ENCODE peak calls at places on chromosomes 2 and 18, in four cellular contexts. M is cardiac muscle cell, R is psoas muscle, A is choroid plexus epithelial cell. P is an unnamed sample.

GRCh38 chr2:215664847-215665525 is 229.1 kb upstream of the FN1 start:
- DNase-seq in M (no peak), R (no peak), A (peak), P (peak)

GRCh38 chr2:219530048-219530963 is 13.3 kb downstream of the CHPF start:
- DNase-seq in M (peak), R (peak), A (peak), P (peak)

GRCh38 chr2:143284087-143284675 is 155.0 kb downstream of the ARHGAP15 start:
- DNase-seq in M (peak), R (no peak), A (peak), P (peak)

GRCh38 chr2:32553829-32554432 is 73.9 kb upstream of the TTC27 start:
- DNase-seq in M (peak), R (no peak), A (peak), P (peak)

GRCh38 chr2:220309215-220309614 is 681.8 kb downstream of the SLC4A3 start:
- DNase-seq in M (peak), R (no peak), A (no peak), P (no peak)

GRCh38 chr2:234412726-234413125 is 84.2 kb downstream of the ARL4C start:
- DNase-seq in M (no peak), R (no peak), A (no peak), P (no peak)

GRCh38 chr2:68458962-68459361 is 8.1 kb downstream of the FBXO48 start:
- DNase-seq in M (no peak), R (no peak), A (peak), P (no peak)

GRCh38 chr2:20618468-20618885 is 32.4 kb downstream of the HS1BP3 start:
- DNase-seq in M (no peak), R (peak), A (no peak), P (no peak)

GRCh38 chr18:2939317-2939716 is 73.6 kb downstream of the LPIN2 start:
- DNase-seq in M (no peak), R (no peak), A (no peak), P (no peak)

DNA sequence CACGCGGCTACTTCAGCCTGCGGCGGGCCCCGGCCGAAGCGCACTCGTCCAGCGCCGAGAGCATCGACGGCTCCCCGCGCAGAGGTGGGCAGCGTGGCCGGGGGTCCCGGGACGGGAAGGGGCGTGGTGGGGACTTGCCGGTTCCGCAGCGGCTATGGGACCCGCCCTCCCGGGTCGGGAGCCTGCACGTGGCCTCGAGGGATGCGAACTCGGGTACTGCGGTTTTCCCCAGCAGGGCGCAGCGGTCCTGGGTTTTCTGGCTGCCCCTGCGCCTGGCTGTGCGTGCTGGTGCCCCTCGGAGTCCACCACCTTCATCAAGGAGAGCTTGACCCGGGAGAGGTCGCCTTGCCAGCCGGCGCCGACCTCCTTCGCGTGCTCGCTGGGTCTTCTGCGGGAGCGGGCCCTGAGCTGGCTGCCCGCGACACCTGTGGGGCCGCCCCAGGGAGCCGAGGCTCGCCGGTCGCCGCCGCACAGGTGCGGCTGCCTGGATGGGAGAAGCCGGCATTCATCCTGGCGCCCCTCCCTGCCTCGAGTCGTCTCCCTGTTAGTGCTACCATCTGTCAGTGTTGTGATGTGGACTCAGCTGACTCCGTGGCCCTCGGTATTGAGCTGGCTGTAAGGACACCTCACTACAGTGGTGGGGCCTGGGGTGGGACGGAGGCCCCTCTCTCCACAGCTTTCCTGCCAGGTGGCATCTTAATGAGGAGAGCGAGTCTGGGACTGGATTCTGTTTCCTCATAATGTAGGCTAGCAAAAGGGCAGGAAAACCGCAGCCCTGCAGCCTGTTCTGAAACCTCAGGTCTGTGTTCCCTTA is 177.3 kb downstream of the AGAP1 start:
- DNase-seq in M (no peak), R (peak), A (no peak), P (no peak)
- H3K4me3 ChIP-seq in M (peak), R (peak), A (peak), P (no peak)

DNA sequence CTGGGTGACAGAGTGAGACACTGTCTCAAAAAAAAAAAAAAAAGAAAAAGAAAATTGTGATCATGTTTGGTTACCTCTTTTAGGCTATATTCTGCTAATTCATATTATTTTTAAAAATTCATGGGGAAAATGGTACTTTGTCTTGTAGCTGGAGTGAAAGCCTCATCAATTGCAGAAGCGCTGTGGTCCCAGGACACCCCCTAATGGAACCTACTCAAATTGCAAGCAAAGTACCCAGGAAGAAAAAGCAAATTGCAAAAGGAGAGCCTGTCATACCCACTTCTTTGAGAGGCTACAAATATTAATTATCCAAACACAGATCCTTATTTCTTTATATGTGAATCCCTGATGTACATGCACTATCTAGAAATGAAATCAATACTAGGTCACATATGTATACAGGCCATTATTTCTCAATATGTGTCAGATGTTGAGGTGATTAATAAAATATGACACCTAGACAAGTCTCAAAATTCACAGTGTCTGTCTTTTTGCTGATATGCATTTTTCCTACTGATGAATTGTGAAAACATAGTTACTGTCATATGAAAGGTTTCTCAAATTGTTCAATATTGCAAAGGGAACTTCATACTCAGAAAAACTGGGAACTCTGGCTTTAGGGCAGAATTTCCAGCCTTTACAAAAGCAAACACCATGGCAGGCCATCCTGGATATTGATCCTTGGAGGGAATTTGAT is 12.6 kb downstream of the CRACDL start:
- DNase-seq in M (no peak), R (no peak), A (no peak), P (no peak)
- TF ChIP-seq CTCF in M (no peak), R (no peak), A (peak), P (peak)

GRCh38 chr2:98727758-98728718 is 2.9 kb downstream of the MGAT4A start:
- DNase-seq in M (no peak), R (no peak), A (no peak), P (no peak)
- H3K4me3 ChIP-seq in M (no peak), R (peak), A (no peak), P (no peak)

DNA sequence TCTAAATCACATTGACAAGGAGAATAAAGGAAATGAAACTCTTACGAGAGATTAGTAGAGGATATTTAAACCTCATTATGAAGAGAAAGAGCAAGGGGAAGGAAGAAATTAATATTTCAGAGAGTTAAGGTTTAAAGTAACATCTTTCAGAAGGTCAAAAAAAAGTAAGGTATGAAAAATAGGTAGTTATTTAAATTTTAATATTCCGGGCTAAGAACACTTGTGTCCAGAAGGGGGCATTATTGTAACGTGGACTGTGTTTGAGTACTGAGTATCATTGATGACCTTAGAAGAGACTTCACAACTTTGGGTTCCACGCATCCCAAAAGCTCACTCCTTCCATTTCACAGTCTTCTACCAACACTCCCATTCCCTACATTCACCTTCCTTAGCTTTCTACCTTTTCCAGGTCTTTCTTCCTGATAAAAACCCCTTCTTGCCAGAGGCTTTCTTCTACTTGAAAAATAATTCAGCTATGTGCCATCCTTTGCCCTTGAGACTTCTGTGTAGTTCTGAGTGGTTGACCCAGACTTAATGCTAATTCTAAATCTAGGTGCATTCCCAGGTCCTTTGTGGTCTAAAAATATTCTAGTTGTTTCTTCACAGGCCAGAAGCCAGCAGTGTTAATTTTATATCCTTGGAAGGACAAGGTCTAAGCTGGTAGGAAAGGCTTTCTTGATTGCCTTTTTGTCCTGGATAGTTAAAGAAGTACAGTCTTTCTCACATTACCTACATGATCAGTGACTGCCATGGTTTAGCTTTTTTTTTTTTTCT is 16.5 kb downstream of the DYNC1I2 start:
- DNase-seq in M (peak), R (no peak), A (peak), P (peak)
- TF ChIP-seq CTCF in M (peak), R (peak), A (peak), P (peak)

DNA sequence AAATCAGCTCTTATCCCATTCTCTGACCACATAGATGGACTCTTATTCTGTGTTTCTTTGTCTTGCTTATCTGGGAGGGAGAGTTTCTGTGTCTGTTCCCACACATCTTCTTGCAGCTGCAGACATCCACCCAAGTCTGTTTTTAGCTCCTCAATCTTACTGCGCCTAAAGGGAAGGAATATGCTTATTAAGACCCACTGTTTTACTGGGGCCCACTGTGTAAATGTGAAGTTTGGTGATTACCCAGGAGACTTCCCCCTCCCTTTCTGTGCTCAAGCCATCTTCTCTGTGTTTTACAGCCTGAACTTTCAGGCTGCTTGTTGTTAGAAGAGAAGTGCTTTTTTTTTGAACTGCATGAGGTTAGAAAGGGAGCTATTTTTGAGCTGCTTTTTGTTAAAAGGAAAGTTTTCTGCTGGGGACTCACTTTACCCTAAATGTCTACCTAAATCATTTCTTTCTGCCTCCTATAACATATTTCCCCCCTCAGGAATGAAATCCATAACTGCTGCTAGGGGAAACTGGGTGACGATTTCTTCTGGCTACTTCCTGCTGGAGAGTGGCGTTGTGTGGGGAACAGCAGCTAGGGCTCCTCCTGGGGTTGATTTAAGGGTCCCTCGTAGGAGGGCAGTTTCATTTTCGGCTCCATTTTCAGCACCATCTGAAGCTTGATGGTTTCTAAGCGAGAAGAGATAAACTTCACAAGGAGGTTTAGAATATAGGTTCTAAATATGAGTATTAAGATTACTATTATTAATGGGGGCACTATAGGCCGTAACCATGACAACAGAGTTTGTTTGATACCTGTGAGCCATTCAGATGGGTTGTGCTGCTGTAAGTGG is 39.5 kb upstream of the GMCL1 start:
- DNase-seq in M (no peak), R (no peak), A (peak), P (peak)
- H3K4me3 ChIP-seq in M (no peak), R (no peak), A (no peak), P (peak)

GRCh38 chr2:61419570-61419969 is 51.3 kb downstream of the USP34 start:
- DNase-seq in M (no peak), R (no peak), A (no peak), P (no peak)
- TF ChIP-seq CTCF in M (no peak), R (no peak), A (no peak), P (no peak)

DNA sequence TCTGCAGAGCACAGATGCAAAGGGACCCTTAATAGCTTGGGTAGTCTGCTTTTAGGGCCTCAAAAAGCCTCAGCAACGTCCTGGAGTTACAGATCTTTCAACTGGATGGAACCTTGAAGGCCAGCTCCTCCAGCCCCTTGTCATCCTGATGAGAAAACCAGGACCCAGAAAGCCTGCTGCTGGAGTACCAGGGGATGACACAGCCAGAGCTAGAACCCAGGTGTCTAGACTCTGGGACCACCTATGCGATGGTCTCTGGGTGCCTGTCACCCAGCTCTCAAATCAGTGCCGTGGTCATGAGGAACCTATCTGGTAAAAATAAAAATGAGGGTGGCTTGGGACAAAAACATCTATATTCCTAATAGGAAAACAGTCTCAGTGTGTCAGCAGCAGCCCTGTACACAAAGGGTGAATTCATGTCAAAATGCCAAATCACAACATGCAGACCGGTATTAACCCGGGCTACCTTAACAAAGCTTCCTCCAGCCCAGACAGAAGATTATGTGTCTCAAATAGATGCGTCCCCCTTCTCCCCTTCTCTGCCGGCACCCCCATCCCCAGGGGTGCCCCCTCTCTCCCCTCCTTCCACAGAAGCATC is 28.5 kb downstream of the SMAD7 start:
- DNase-seq in M (no peak), R (no peak), A (no peak), P (no peak)
- H3K4me3 ChIP-seq in M (no peak), R (peak), A (peak), P (no peak)

GRCh38 chr18:64115906-64116305 is 33.0 kb downstream of the LINC00305 start:
- DNase-seq in M (no peak), R (no peak), A (peak), P (no peak)

GRCh38 chr18:64116806-64117205 is 32.1 kb downstream of the LINC00305 start:
- DNase-seq in M (no peak), R (no peak), A (no peak), P (no peak)

DNA sequence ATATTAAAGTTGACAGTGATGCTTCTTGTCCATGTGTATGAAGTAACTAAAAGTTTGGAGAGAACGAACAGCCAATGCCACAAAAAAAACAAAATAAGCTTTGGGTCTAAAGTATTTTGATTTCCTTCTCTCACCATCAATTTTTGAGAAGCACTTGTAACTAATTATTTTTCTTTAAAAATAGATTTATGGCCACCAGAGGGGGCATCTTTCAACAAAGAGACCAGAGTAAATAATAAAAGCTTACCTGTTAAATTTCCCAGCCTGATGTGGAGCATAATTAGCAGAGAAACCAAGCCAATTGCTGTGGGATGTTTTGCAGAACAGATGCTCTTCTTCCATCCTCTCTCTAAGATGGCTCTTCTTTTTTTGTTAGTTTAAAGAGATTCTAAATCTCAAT is 29.0 kb downstream of the LINC00305 start:
- DNase-seq in M (peak), R (no peak), A (peak), P (peak)
- TF ChIP-seq CTCF in M (peak), R (no peak), A (peak), P (peak)